ENCODE peak calls at places on chromosome 17, in six cellular contexts. Z is T-helper 1 cell; Q is neuronal stem cell; R is Peyer's patch; D is stimulated activated CD8-positive, alpha-beta memory T cell treated with anti-CD3 and anti-CD28 coated beads, Interleukin-15, amount 100 ng/mL, for 24 hours; C is GM04504. P is an unnamed sample.

GRCh38 chr17:77926144-77926543 is 32.4 kb upstream of the TNRC6C start:
- DNase-seq in Q (no peak), D (no peak), Z (no peak), R (no peak), C (no peak), P (no peak)

GRCh38 chr17:29836643-29837042 is 93.4 kb downstream of the SSH2 start:
- DNase-seq in Q (no peak), C (peak), R (no peak), Z (no peak), D (no peak), P (no peak)

GRCh38 chr17:56478836-56479447 is 114.6 kb upstream of the NOG start:
- DNase-seq in Q (peak), R (no peak), C (no peak), D (no peak), Z (no peak), P (peak)

GRCh38 chr17:12078791-12079190 is 58.1 kb downstream of the MAP2K4 start:
- DNase-seq in Q (no peak), R (no peak), Z (no peak), C (peak), D (no peak), P (no peak)

GRCh38 chr17:68700391-68700790 is 99.2 kb upstream of the FAM20A start:
- DNase-seq in Z (no peak), R (no peak), C (no peak), Q (no peak), D (no peak), P (no peak)

GRCh38 chr17:40819528-40820125 is 2.8 kb downstream of the KRT10 start:
- DNase-seq in C (no peak), Q (no peak), Z (no peak), D (no peak), R (no peak), P (no peak)

GRCh38 chr17:58325289-58325726 is 3.3 kb downstream of the TSPOAP1 start:
- DNase-seq in R (no peak), Z (no peak), D (no peak), Q (no peak), C (no peak), P (no peak)

GRCh38 chr17:35640977-35641526 is 53.9 kb downstream of the AP2B1 start:
- DNase-seq in R (no peak), Z (no peak), C (no peak), D (no peak), Q (no peak), P (no peak)

GRCh38 chr17:7214300-7215135 is 5.1 kb downstream of the DLG4 start:
- DNase-seq in R (peak), D (peak), C (peak), Q (peak), Z (peak), P (peak)

GRCh38 chr17:49407981-49408501 is 6.6 kb downstream of the PHB1 start:
- DNase-seq in C (no peak), D (peak), Q (peak), Z (peak), R (peak), P (peak)

GRCh38 chr17:38533241-38533640 is 72.5 kb downstream of the SRCIN1 start:
- DNase-seq in Z (no peak), C (no peak), R (no peak), D (no peak), Q (peak), P (no peak)

GRCh38 chr17:4090898-4091297 is 51.9 kb downstream of the ZZEF1 start:
- DNase-seq in C (no peak), D (no peak), Q (no peak), Z (no peak), R (no peak), P (no peak)

GRCh38 chr17:72358465-72358864 is 237.6 kb downstream of the SOX9 start:
- DNase-seq in C (no peak), Q (no peak), Z (no peak), R (no peak), D (no peak), P (no peak)

GRCh38 chr17:32586666-32587065 is 99.9 kb downstream of the CDK5R1 start:
- DNase-seq in D (no peak), Z (no peak), Q (no peak), C (peak), R (no peak), P (no peak)

GRCh38 chr17:2647961-2648360 is 54.5 kb downstream of the PAFAH1B1 start:
- DNase-seq in C (no peak), Q (no peak), Z (no peak), R (no peak), D (no peak), P (no peak)

GRCh38 chr17:50219939-50220465 is 18.6 kb upstream of the COL1A1 start:
- DNase-seq in D (no peak), R (no peak), Z (no peak), C (no peak), Q (no peak), P (no peak)

GRCh38 chr17:4448197-4448980 is 14.6 kb downstream of the SPNS3 start:
- DNase-seq in C (no peak), Q (no peak), D (no peak), Z (no peak), R (no peak), P (no peak)

GRCh38 chr17:142102-142661 is 4.8 kb downstream of the SCGB1C2 start:
- DNase-seq in C (no peak), Q (no peak), R (peak), D (no peak), Z (peak), P (peak)

GRCh38 chr17:52106638-52107261 is 51.8 kb downstream of the CA10 start:
- DNase-seq in D (peak), R (no peak), Z (no peak), C (peak), Q (peak), P (peak)

GRCh38 chr17:78798695-78799559 is 16.9 kb upstream of the CYTH1 start:
- DNase-seq in R (no peak), Q (no peak), Z (no peak), C (no peak), D (no peak), P (no peak)

GRCh38 chr17:69762359-69762758 is 312.7 kb upstream of the KCNJ16 start:
- DNase-seq in Z (no peak), R (no peak), D (no peak), C (no peak), Q (no peak), P (no peak)

GRCh38 chr17:77205396-77206124 is 64.8 kb downstream of the SEC14L1 start:
- DNase-seq in Z (no peak), C (no peak), Q (no peak), D (no peak), R (no peak), P (no peak)

GRCh38 chr17:16652847-16653366 is 743 bp downstream of the ZNF624 start:
- DNase-seq in R (no peak), Q (no peak), Z (no peak), D (no peak), C (no peak), P (no peak)

GRCh38 chr17:62626719-62627218 is 701 bp upstream of the MRC2 start:
- DNase-seq in Z (no peak), Q (peak), D (no peak), C (peak), R (no peak), P (peak)

GRCh38 chr17:44788139-44788538 is 29.4 kb downstream of the ADAM11 start:
- DNase-seq in Q (no peak), D (no peak), R (no peak), C (no peak), Z (no peak), P (peak)

GRCh38 chr17:48045270-48046001 is 2.7 kb upstream of the NFE2L1 start:
- DNase-seq in C (no peak), Z (no peak), R (no peak), Q (no peak), D (no peak), P (peak)

GRCh38 chr17:76371656-76372628 is 12.5 kb upstream of the SPHK1 start:
- DNase-seq in C (peak), R (no peak), Q (no peak), D (no peak), Z (no peak), P (no peak)

GRCh38 chr17:62919388-62919787 is 46.6 kb upstream of the TANC2 start:
- DNase-seq in C (no peak), Q (no peak), R (no peak), D (no peak), Z (no peak), P (no peak)

GRCh38 chr17:18093616-18094408 is 6.1 kb downstream of the DRG2 start:
- DNase-seq in Z (no peak), D (no peak), R (no peak), C (peak), Q (no peak), P (no peak)

GRCh38 chr17:68197997-68198930 is 49.6 kb upstream of the AMZ2 start:
- DNase-seq in C (no peak), Z (no peak), Q (no peak), R (no peak), D (no peak), P (no peak)

GRCh38 chr17:67221062-67221998 is 23.7 kb downstream of the HELZ start:
- DNase-seq in R (no peak), Q (no peak), D (no peak), Z (no peak), C (no peak), P (no peak)

GRCh38 chr17:72588961-72589360 is 468.1 kb downstream of the SOX9 start:
- DNase-seq in R (no peak), C (no peak), Q (no peak), Z (no peak), D (no peak), P (peak)

GRCh38 chr17:4673169-4673568 is 30.8 kb downstream of the PELP1 start:
- DNase-seq in D (no peak), Q (no peak), R (no peak), C (no peak), Z (no peak), P (no peak)

GRCh38 chr17:68289473-68289872 is 1.5 kb downstream of the SLC16A6 start:
- DNase-seq in C (no peak), D (no peak), Z (no peak), Q (no peak), R (no peak), P (no peak)

GRCh38 chr17:81735181-81736102 is 23.4 kb downstream of the SLC25A10 start:
- DNase-seq in C (peak), D (no peak), Z (no peak), R (peak), Q (no peak), P (peak)

GRCh38 chr17:7330099-7331015 is 1.2 kb upstream of the NEURL4 start:
- DNase-seq in R (peak), C (no peak), D (peak), Q (peak), Z (peak), P (peak)

GRCh38 chr17:9935408-9935807 is 30.3 kb upstream of the RCVRN start:
- DNase-seq in R (no peak), C (no peak), D (no peak), Q (no peak), Z (no peak), P (no peak)